ENCODE peak calls at places on chromosome 7, in seven cellular contexts. K is SJSA1; Y is cardiac muscle cell; M is kidney; U is pancreas; D is CD8-positive, alpha-beta T cell; S is PC-3. C is an unnamed sample.
A peak's percentile ranks its signal among the peaks of the same experiment; 100 is the strongest.

GRCh38 chr7:130996205-130996840 is 262.3 kb upstream of the KLF14 start:
- DNase-seq in K (no peak), Y (no peak), M (no peak), U (no peak), D (no peak), S (peak; percentile 20), C (no peak)

GRCh38 chr7:95794917-95795515 is 22.7 kb downstream of the DYNC1I1 start:
- DNase-seq in K (peak; percentile 5), Y (peak; percentile 22), M (no peak), U (no peak), D (no peak), S (peak; percentile 62), C (peak; percentile 1)

GRCh38 chr7:151968357-151968756 is 12.1 kb downstream of the GALNTL5 start:
- DNase-seq in K (no peak), Y (no peak), M (no peak), U (no peak), D (no peak), S (no peak), C (no peak)

GRCh38 chr7:70805360-70805759 is 326.6 kb upstream of the GALNT17 start:
- DNase-seq in K (no peak), Y (no peak), M (no peak), U (no peak), D (no peak), S (no peak), C (no peak)

GRCh38 chr7:35430547-35431153 is 176.8 kb upstream of the TBX20 start:
- DNase-seq in K (no peak), Y (peak; percentile 21), M (no peak), U (no peak), D (no peak), S (peak; percentile 52), C (no peak)

GRCh38 chr7:86961686-86962085 is 97.8 kb downstream of the ELAPOR2 start:
- DNase-seq in K (no peak), Y (no peak), M (no peak), U (no peak), D (no peak), S (no peak), C (no peak)

GRCh38 chr7:3951656-3952055 is 650.6 kb downstream of the SDK1 start:
- DNase-seq in K (no peak), Y (no peak), M (no peak), U (no peak), D (no peak), S (no peak), C (no peak)

GRCh38 chr7:149885191-149886017 is 11.6 kb downstream of the ATP6V0E2 start:
- DNase-seq in K (no peak), Y (no peak), M (peak; percentile 71), U (peak; percentile 73), D (no peak), S (no peak), C (no peak)

GRCh38 chr7:149764481-149765398 is 8.6 kb downstream of the ZNF467 start:
- DNase-seq in K (no peak), Y (no peak), M (no peak), U (no peak), D (no peak), S (no peak), C (no peak)

GRCh38 chr7:79282051-79282694 is 171.3 kb downstream of the MAGI2 start:
- DNase-seq in K (peak; percentile 59), Y (peak; percentile 83), M (no peak), U (no peak), D (no peak), S (peak; percentile 71), C (no peak)

GRCh38 chr7:32357535-32358277 is 132.5 kb downstream of the LSM5 start:
- DNase-seq in K (no peak), Y (no peak), M (no peak), U (no peak), D (no peak), S (peak; percentile 30), C (no peak)

GRCh38 chr7:47520408-47520807 is 61.5 kb downstream of the TNS3 start:
- DNase-seq in K (no peak), Y (peak; percentile 96), M (peak; percentile 67), U (no peak), D (no peak), S (no peak), C (no peak)

GRCh38 chr7:102279537-102280400 is 6.9 kb upstream of the SH2B2 start:
- DNase-seq in K (peak; percentile 72), Y (peak; percentile 70), M (no peak), U (peak; percentile 78), D (peak; percentile 34), S (peak; percentile 56), C (peak; percentile 42)

GRCh38 chr7:142328551-142328950 is 70.7 kb upstream of the PRSS58 start:
- DNase-seq in K (no peak), Y (no peak), M (no peak), U (no peak), D (no peak), S (no peak), C (no peak)

GRCh38 chr7:70470751-70471150 is 661.2 kb upstream of the GALNT17 start:
- DNase-seq in K (no peak), Y (no peak), M (no peak), U (no peak), D (no peak), S (no peak), C (no peak)

GRCh38 chr7:40572810-40573470 is 438.1 kb downstream of the SUGCT start:
- DNase-seq in K (peak; percentile 48), Y (peak; percentile 78), M (no peak), U (no peak), D (no peak), S (peak; percentile 8), C (no peak)

GRCh38 chr7:74475987-74476350 is 22.3 kb downstream of the GTF2IRD1 start:
- DNase-seq in K (no peak), Y (no peak), M (no peak), U (no peak), D (no peak), S (no peak), C (no peak)

GRCh38 chr7:155206286-155207020 is 91.2 kb upstream of the INSIG1 start:
- DNase-seq in K (peak; percentile 92), Y (peak; percentile 91), M (no peak), U (no peak), D (peak; percentile 24), S (peak; percentile 69), C (peak; percentile 89)

GRCh38 chr7:77843194-77843593 is 44.6 kb downstream of the PHTF2 start:
- DNase-seq in K (no peak), Y (no peak), M (no peak), U (no peak), D (no peak), S (no peak), C (no peak)

GRCh38 chr7:142800103-142800502 is 29.3 kb downstream of the PRSS2 start:
- DNase-seq in K (no peak), Y (no peak), M (no peak), U (no peak), D (no peak), S (no peak), C (peak; percentile 56)

GRCh38 chr7:16060492-16060891 is 360.8 kb downstream of the CRPPA start:
- DNase-seq in K (no peak), Y (no peak), M (no peak), U (no peak), D (no peak), S (no peak), C (no peak)

GRCh38 chr7:98296833-98297232 is 15.3 kb downstream of the BRI3 start:
- DNase-seq in K (no peak), Y (no peak), M (no peak), U (peak; percentile 65), D (no peak), S (no peak), C (no peak)

GRCh38 chr7:727104-727805 is at the start of gene PRKAR1B:
- DNase-seq in K (no peak), Y (no peak), M (no peak), U (peak; percentile 72), D (no peak), S (peak; percentile 20), C (peak; percentile 12)

GRCh38 chr7:113775401-113775800 is 143.4 kb downstream of the PPP1R3A start:
- DNase-seq in K (no peak), Y (no peak), M (no peak), U (no peak), D (no peak), S (no peak), C (no peak)

GRCh38 chr7:63887031-63887430 is 111.6 kb upstream of the ZNF722 start:
- DNase-seq in K (no peak), Y (no peak), M (no peak), U (no peak), D (no peak), S (no peak), C (no peak)
- H3K9me3 ChIP-seq in K (no peaks in the 10 kb centered on the region), Y (no peaks in the 10 kb centered on the region), M (peaks cover 11% of the 10 kb centered on the region), U (no peaks in the 10 kb centered on the region), D (no peaks in the 10 kb centered on the region), S (peaks cover 1% of the 10 kb centered on the region), C (peaks cover 8% of the 10 kb centered on the region)

DNA sequence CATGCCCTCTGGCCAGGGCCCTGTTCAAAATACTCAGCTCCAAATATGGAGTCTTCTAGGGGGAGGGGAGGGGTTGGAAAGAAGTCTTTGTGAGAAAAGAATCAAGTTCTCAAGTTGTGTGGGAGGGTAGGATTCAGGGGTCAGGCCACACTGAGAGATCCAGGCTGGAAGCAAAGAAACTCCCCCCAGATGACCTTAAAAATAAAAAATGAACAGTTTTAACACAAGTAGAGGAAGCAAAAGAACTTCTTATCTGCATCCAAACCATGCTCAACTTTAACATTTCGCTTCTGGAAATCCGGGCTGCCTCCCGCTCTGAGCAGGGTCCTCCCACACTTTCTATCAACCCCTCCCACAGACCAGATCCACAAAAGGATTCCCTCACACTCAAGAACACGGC is 44.1 kb downstream of the CYTH3 start:
- DNase-seq in K (no peak), Y (peak; percentile 77), M (no peak), U (no peak), D (no peak), S (no peak), C (no peak)
- H3K36me3 ChIP-seq in K (peaks cover 4% of the 10 kb centered on the region), Y (no peaks in the 10 kb centered on the region), M (no peaks in the 10 kb centered on the region), U (no peaks in the 10 kb centered on the region), D (no peaks in the 10 kb centered on the region), S (no peaks in the 10 kb centered on the region), C (no peaks in the 10 kb centered on the region)

DNA sequence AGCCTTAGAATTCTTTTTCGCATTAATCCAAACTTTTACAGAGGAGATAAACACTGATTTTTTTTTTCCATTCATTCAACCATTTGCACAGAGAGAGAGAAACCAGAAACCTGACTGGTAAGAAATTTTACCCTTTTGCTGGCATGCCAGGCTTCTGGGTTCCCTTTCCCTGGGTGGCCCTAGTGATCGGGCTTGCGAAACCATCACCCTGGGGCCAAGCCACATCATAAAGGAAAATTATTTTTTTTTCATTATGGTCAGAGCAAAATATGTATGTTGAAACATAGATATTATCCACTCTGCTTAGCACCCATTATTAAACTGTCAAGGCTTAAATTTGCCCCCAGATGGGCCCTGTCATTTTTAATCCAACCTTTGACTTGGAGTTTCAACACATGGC is 55.4 kb upstream of the INHBA start:
- DNase-seq in K (no peak), Y (no peak), M (no peak), U (no peak), D (no peak), S (no peak), C (no peak)
- H3K9me3 ChIP-seq in K (no peaks in the 10 kb centered on the region), Y (no peaks in the 10 kb centered on the region), M (peaks cover 13% of the 10 kb centered on the region), U (no peaks in the 10 kb centered on the region), D (no peaks in the 10 kb centered on the region), S (peaks cover 21% of the 10 kb centered on the region), C (peaks cover 5% of the 10 kb centered on the region)

GRCh38 chr7:107937514-107937913 is 46.5 kb downstream of the DLD start:
- DNase-seq in K (no peak), Y (no peak), M (no peak), U (no peak), D (no peak), S (no peak), C (no peak)
- H3K36me3 ChIP-seq in K (peaks cover 90% of the 10 kb centered on the region), Y (no peaks in the 10 kb centered on the region), M (peaks cover 22% of the 10 kb centered on the region), U (peaks cover 13% of the 10 kb centered on the region), D (no peaks in the 10 kb centered on the region), S (peaks cover 42% of the 10 kb centered on the region), C (peaks cover 6% of the 10 kb centered on the region)

GRCh38 chr7:50939026-50939425 is 156.3 kb upstream of the GRB10 start:
- DNase-seq in K (no peak), Y (peak; percentile 21), M (no peak), U (no peak), D (no peak), S (no peak), C (no peak)
- H3K9me3 ChIP-seq in K (no peaks in the 10 kb centered on the region), Y (no peaks in the 10 kb centered on the region), M (no peaks in the 10 kb centered on the region), U (no peaks in the 10 kb centered on the region), D (no peaks in the 10 kb centered on the region), S (no peaks in the 10 kb centered on the region), C (no peaks in the 10 kb centered on the region)